ENCODE peak calls at places on chromosomes 3 and 15, in nine cellular contexts. One of them, this sample, is unnamed.

GRCh38 chr3:16174976-16175901 is 759 bp downstream of the GALNT15 start:
- DNase-seq in right atrium auricular region: no peak
- DNase-seq in kidney: no peak
- DNase-seq in BJ: no peak
- DNase-seq in lung: no peak
- DNase-seq in astrocyte: peak; percentile 33
- DNase-seq in cardiac muscle cell: peak; percentile 21
- DNase-seq in MCF 10A: no peak
- DNase-seq in HepG2: no peak
- DNase-seq in this sample: no peak

GRCh38 chr3:42264399-42265058 is 1.5 kb downstream of the CCK start:
- DNase-seq in kidney: peak; percentile 79
- DNase-seq in lung: peak; percentile 38
- DNase-seq in right atrium auricular region: no peak
- DNase-seq in cardiac muscle cell: peak; percentile 19
- DNase-seq in astrocyte: no peak
- DNase-seq in MCF 10A: no peak
- DNase-seq in HepG2: no peak
- DNase-seq in BJ: no peak
- DNase-seq in this sample: no peak

GRCh38 chr15:25785643-25786029 is 77.5 kb downstream of the ATP10A start:
- DNase-seq in astrocyte: no peak
- DNase-seq in HepG2: no peak
- DNase-seq in right atrium auricular region: peak; percentile 65
- DNase-seq in cardiac muscle cell: no peak
- DNase-seq in kidney: peak; percentile 50
- DNase-seq in MCF 10A: no peak
- DNase-seq in lung: no peak
- DNase-seq in BJ: no peak
- DNase-seq in this sample: no peak

GRCh38 chr3:32120480-32120879 is 14.1 kb downstream of the GPD1L start:
- DNase-seq in kidney: no peak
- DNase-seq in MCF 10A: no peak
- DNase-seq in right atrium auricular region: no peak
- DNase-seq in lung: no peak
- DNase-seq in astrocyte: no peak
- DNase-seq in HepG2: no peak
- DNase-seq in cardiac muscle cell: no peak
- DNase-seq in BJ: no peak
- DNase-seq in this sample: no peak

GRCh38 chr3:27905625-27906024 is 183.5 kb upstream of the EOMES start:
- DNase-seq in MCF 10A: no peak
- DNase-seq in lung: no peak
- DNase-seq in HepG2: no peak
- DNase-seq in kidney: no peak
- DNase-seq in BJ: no peak
- DNase-seq in cardiac muscle cell: no peak
- DNase-seq in right atrium auricular region: no peak
- DNase-seq in astrocyte: no peak
- DNase-seq in this sample: no peak

GRCh38 chr15:57680021-57680420 is 26.5 kb upstream of the POLR2M start:
- DNase-seq in astrocyte: peak; percentile 69
- DNase-seq in kidney: no peak
- DNase-seq in cardiac muscle cell: peak; percentile 45
- DNase-seq in MCF 10A: peak; percentile 67
- DNase-seq in right atrium auricular region: no peak
- DNase-seq in lung: no peak
- DNase-seq in HepG2: no peak
- DNase-seq in BJ: peak; percentile 39
- DNase-seq in this sample: no peak

GRCh38 chr3:179769411-179770247 is 116.8 kb downstream of the USP13 start:
- DNase-seq in cardiac muscle cell: no peak
- DNase-seq in MCF 10A: no peak
- DNase-seq in lung: no peak
- DNase-seq in HepG2: no peak
- DNase-seq in BJ: no peak
- DNase-seq in right atrium auricular region: no peak
- DNase-seq in kidney: no peak
- DNase-seq in astrocyte: no peak
- DNase-seq in this sample: no peak

GRCh38 chr15:62737551-62737950 is 305.0 kb upstream of the TPM1 start:
- DNase-seq in astrocyte: no peak
- DNase-seq in HepG2: no peak
- DNase-seq in BJ: no peak
- DNase-seq in right atrium auricular region: no peak
- DNase-seq in cardiac muscle cell: no peak
- DNase-seq in kidney: no peak
- DNase-seq in MCF 10A: peak; percentile 26
- DNase-seq in lung: no peak
- DNase-seq in this sample: no peak

GRCh38 chr15:34583399-34584320 is at the start of gene GOLGA8B:
- DNase-seq in MCF 10A: peak; percentile 69
- DNase-seq in kidney: peak; percentile 84
- DNase-seq in astrocyte: peak; percentile 37
- DNase-seq in cardiac muscle cell: peak; percentile 66
- DNase-seq in right atrium auricular region: no peak
- DNase-seq in HepG2: peak; percentile 64
- DNase-seq in lung: peak; percentile 70
- DNase-seq in BJ: no peak
- DNase-seq in this sample: no peak

GRCh38 chr3:101193957-101194356 is 126.4 kb downstream of the IMPG2 start:
- DNase-seq in lung: no peak
- DNase-seq in kidney: no peak
- DNase-seq in HepG2: no peak
- DNase-seq in cardiac muscle cell: peak; percentile 31
- DNase-seq in BJ: no peak
- DNase-seq in right atrium auricular region: no peak
- DNase-seq in MCF 10A: peak; percentile 40
- DNase-seq in astrocyte: peak; percentile 51
- DNase-seq in this sample: no peak

GRCh38 chr15:57923750-57924149 is 141.8 kb downstream of the ALDH1A2 start:
- DNase-seq in astrocyte: no peak
- DNase-seq in lung: peak; percentile 46
- DNase-seq in BJ: no peak
- DNase-seq in HepG2: no peak
- DNase-seq in cardiac muscle cell: peak; percentile 68
- DNase-seq in kidney: no peak
- DNase-seq in MCF 10A: peak; percentile 67
- DNase-seq in right atrium auricular region: peak; percentile 75
- DNase-seq in this sample: no peak

GRCh38 chr3:187066228-187066995 is 72.9 kb downstream of the RPL39L start:
- DNase-seq in cardiac muscle cell: peak; percentile 57
- DNase-seq in astrocyte: peak; percentile 16
- DNase-seq in BJ: no peak
- DNase-seq in MCF 10A: peak; percentile 83
- DNase-seq in kidney: no peak
- DNase-seq in right atrium auricular region: no peak
- DNase-seq in HepG2: peak; percentile 65
- DNase-seq in lung: no peak
- DNase-seq in this sample: no peak
- TF ChIP-seq CTCF in cardiac muscle cell: peak; percentile 32
- TF ChIP-seq CTCF in astrocyte: no peak
- TF ChIP-seq CTCF in BJ: peak; percentile 22
- TF ChIP-seq CTCF in MCF 10A: peak; percentile 19
- TF ChIP-seq CTCF in kidney: peak; percentile 5
- TF ChIP-seq CTCF in right atrium auricular region: no peak
- TF ChIP-seq CTCF in HepG2: peak; percentile 45
- TF ChIP-seq CTCF in lung: no peak
- TF ChIP-seq CTCF in this sample: peak; percentile 28

DNA sequence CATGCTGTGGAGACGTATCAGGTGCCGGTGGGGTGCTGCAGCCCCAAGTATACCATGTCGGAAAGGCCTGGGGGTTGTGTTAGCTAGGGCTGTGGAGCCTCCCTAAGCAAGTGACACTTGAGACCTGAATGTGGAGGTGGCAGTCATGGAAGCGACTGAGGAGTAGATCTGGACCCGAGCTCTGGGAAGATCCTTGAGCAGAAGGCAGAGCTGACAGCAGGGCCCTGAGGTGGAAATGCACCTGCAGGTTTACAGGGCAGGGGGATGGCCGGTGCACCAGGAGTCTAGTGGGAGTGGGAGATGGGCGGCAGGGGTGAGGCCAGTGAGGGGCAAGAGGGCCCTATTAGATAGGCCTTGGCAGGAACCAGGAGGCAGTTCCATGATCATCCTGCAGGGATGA is 91.8 kb upstream of the PLXNA1 start:
- DNase-seq in HepG2: no peak
- DNase-seq in cardiac muscle cell: no peak
- DNase-seq in kidney: no peak
- DNase-seq in astrocyte: no peak
- DNase-seq in BJ: no peak
- DNase-seq in lung: no peak
- DNase-seq in MCF 10A: no peak
- DNase-seq in right atrium auricular region: no peak
- DNase-seq in this sample: no peak
- TF ChIP-seq CTCF in HepG2: no peak
- TF ChIP-seq CTCF in cardiac muscle cell: no peak
- TF ChIP-seq CTCF in kidney: no peak
- TF ChIP-seq CTCF in astrocyte: no peak
- TF ChIP-seq CTCF in BJ: no peak
- TF ChIP-seq CTCF in lung: no peak
- TF ChIP-seq CTCF in MCF 10A: no peak
- TF ChIP-seq CTCF in right atrium auricular region: no peak
- TF ChIP-seq CTCF in this sample: no peak

GRCh38 chr15:32657941-32658340 is 16.4 kb downstream of the SCG5 start:
- DNase-seq in astrocyte: no peak
- DNase-seq in MCF 10A: no peak
- DNase-seq in HepG2: no peak
- DNase-seq in cardiac muscle cell: no peak
- DNase-seq in BJ: no peak
- DNase-seq in kidney: no peak
- DNase-seq in lung: no peak
- DNase-seq in right atrium auricular region: no peak
- DNase-seq in this sample: no peak

GRCh38 chr15:32652178-32652577 is 10.7 kb downstream of the SCG5 start:
- DNase-seq in BJ: no peak
- DNase-seq in cardiac muscle cell: no peak
- DNase-seq in right atrium auricular region: no peak
- DNase-seq in lung: no peak
- DNase-seq in HepG2: no peak
- DNase-seq in astrocyte: no peak
- DNase-seq in MCF 10A: no peak
- DNase-seq in kidney: no peak
- DNase-seq in this sample: no peak

GRCh38 chr15:32659340-32659831 is 17.9 kb downstream of the SCG5 start:
- DNase-seq in lung: no peak
- DNase-seq in right atrium auricular region: no peak
- DNase-seq in astrocyte: peak; percentile 75
- DNase-seq in HepG2: peak; percentile 27
- DNase-seq in BJ: no peak
- DNase-seq in MCF 10A: peak; percentile 79
- DNase-seq in kidney: no peak
- DNase-seq in cardiac muscle cell: no peak
- DNase-seq in this sample: peak; percentile 90

GRCh38 chr15:32656091-32656860 is 14.8 kb downstream of the SCG5 start:
- DNase-seq in kidney: no peak
- DNase-seq in astrocyte: no peak
- DNase-seq in cardiac muscle cell: no peak
- DNase-seq in right atrium auricular region: no peak
- DNase-seq in HepG2: no peak
- DNase-seq in MCF 10A: no peak
- DNase-seq in BJ: no peak
- DNase-seq in lung: no peak
- DNase-seq in this sample: no peak

DNA sequence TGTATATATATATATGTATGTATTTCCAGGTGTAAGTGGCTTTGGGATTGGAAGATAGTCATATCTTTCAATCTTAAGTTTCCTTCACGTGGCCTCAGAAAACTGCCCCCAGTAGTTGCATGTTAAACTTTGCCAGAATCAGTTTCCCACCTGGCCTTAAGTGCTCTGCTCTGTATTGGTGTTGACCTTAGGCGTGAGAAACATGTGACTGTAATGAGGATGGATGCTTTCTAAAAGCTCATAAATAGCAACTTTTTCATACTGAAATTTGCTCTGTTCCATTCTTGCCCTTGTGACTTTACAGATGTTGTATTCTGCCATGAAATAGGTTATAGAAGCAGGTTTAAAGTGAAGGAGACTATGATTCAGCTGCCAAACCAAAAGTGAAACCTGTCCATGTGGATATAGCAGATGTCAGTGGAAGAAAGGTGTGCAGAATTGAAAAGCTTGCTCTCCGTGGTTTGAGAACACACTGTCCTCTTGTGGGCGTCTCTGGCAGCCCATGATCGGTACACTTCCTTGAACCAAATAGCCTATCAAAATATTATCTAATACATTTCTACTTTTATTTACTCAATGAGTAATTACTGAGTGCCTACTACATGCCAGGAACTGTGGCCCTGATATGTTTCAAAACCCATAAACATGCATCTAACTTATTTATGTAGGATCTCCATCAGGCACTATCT is 15.8 kb downstream of the SCG5 start:
- DNase-seq in astrocyte: no peak
- DNase-seq in BJ: no peak
- DNase-seq in cardiac muscle cell: no peak
- DNase-seq in kidney: no peak
- DNase-seq in HepG2: no peak
- DNase-seq in MCF 10A: peak; percentile 38
- DNase-seq in lung: no peak
- DNase-seq in right atrium auricular region: no peak
- DNase-seq in this sample: no peak
- TF ChIP-seq CTCF in astrocyte: peak; percentile 11
- TF ChIP-seq CTCF in BJ: no peak
- TF ChIP-seq CTCF in cardiac muscle cell: no peak
- TF ChIP-seq CTCF in kidney: no peak
- TF ChIP-seq CTCF in HepG2: no peak
- TF ChIP-seq CTCF in MCF 10A: peak; percentile 6
- TF ChIP-seq CTCF in lung: no peak
- TF ChIP-seq CTCF in right atrium auricular region: no peak
- TF ChIP-seq CTCF in this sample: peak; percentile 47

GRCh38 chr3:189267981-189268613 is 96.3 kb downstream of the TPRG1 start:
- DNase-seq in astrocyte: peak; percentile 14
- DNase-seq in kidney: no peak
- DNase-seq in right atrium auricular region: no peak
- DNase-seq in MCF 10A: peak; percentile 96
- DNase-seq in cardiac muscle cell: peak; percentile 45
- DNase-seq in BJ: no peak
- DNase-seq in lung: no peak
- DNase-seq in HepG2: peak; percentile 2
- DNase-seq in this sample: no peak

GRCh38 chr3:189273736-189274135 is 102.0 kb downstream of the TPRG1 start:
- DNase-seq in BJ: no peak
- DNase-seq in MCF 10A: peak; percentile 84
- DNase-seq in right atrium auricular region: no peak
- DNase-seq in HepG2: no peak
- DNase-seq in cardiac muscle cell: no peak
- DNase-seq in kidney: no peak
- DNase-seq in astrocyte: no peak
- DNase-seq in lung: no peak
- DNase-seq in this sample: no peak

GRCh38 chr3:189269356-189269755 is 97.6 kb downstream of the TPRG1 start:
- DNase-seq in right atrium auricular region: no peak
- DNase-seq in lung: no peak
- DNase-seq in HepG2: no peak
- DNase-seq in cardiac muscle cell: peak; percentile 14
- DNase-seq in kidney: no peak
- DNase-seq in astrocyte: peak; percentile 31
- DNase-seq in MCF 10A: peak; percentile 67
- DNase-seq in BJ: no peak
- DNase-seq in this sample: no peak

GRCh38 chr3:189272500-189273119 is 100.8 kb downstream of the TPRG1 start:
- DNase-seq in right atrium auricular region: no peak
- DNase-seq in BJ: no peak
- DNase-seq in cardiac muscle cell: peak; percentile 23
- DNase-seq in MCF 10A: peak; percentile 49
- DNase-seq in kidney: no peak
- DNase-seq in HepG2: no peak
- DNase-seq in lung: no peak
- DNase-seq in astrocyte: no peak
- DNase-seq in this sample: no peak

GRCh38 chr3:189270248-189270832 is 98.6 kb downstream of the TPRG1 start:
- DNase-seq in cardiac muscle cell: peak; percentile 87
- DNase-seq in MCF 10A: peak; percentile 88
- DNase-seq in BJ: no peak
- DNase-seq in kidney: peak; percentile 78
- DNase-seq in lung: peak; percentile 54
- DNase-seq in astrocyte: peak; percentile 77
- DNase-seq in right atrium auricular region: no peak
- DNase-seq in HepG2: peak; percentile 47
- DNase-seq in this sample: peak; percentile 87
- TF ChIP-seq CTCF in cardiac muscle cell: peak; percentile 83
- TF ChIP-seq CTCF in MCF 10A: peak; percentile 85
- TF ChIP-seq CTCF in BJ: peak; percentile 77
- TF ChIP-seq CTCF in kidney: peak; percentile 63
- TF ChIP-seq CTCF in lung: peak; percentile 17
- TF ChIP-seq CTCF in astrocyte: peak; percentile 76
- TF ChIP-seq CTCF in right atrium auricular region: peak; percentile 23
- TF ChIP-seq CTCF in HepG2: peak; percentile 71
- TF ChIP-seq CTCF in this sample: peak; percentile 88

This sample was measured in osteocyte.